ENCODE peak calls at places on chromosomes 12 and 14, in seven cellular contexts. One of them, this sample, is unnamed.

GRCh38 chr12:45259732-45260480 is 44.0 kb downstream of the ANO6 start:
- DNase-seq in stimulated activated naive CD4-positive, alpha-beta T cell: no peak
- DNase-seq in KG1: no peak
- DNase-seq in left kidney: peak
- DNase-seq in NCI-H1436 treated with DMSO at 0.1 percent for 48 hours: no peak
- DNase-seq in stromal cell of bone marrow: no peak
- DNase-seq in neural crest cell: no peak
- DNase-seq in this sample: no peak

GRCh38 chr14:34912966-34913365 is 37.8 kb upstream of the BAZ1A start:
- DNase-seq in stimulated activated naive CD4-positive, alpha-beta T cell: no peak
- DNase-seq in KG1: no peak
- DNase-seq in left kidney: no peak
- DNase-seq in NCI-H1436 treated with DMSO at 0.1 percent for 48 hours: no peak
- DNase-seq in stromal cell of bone marrow: no peak
- DNase-seq in neural crest cell: no peak
- DNase-seq in this sample: no peak

GRCh38 chr12:26274441-26275312 is 79.3 kb downstream of the SSPN start:
- DNase-seq in stimulated activated naive CD4-positive, alpha-beta T cell: no peak
- DNase-seq in KG1: peak
- DNase-seq in left kidney: peak
- DNase-seq in NCI-H1436 treated with DMSO at 0.1 percent for 48 hours: no peak
- DNase-seq in stromal cell of bone marrow: peak
- DNase-seq in neural crest cell: no peak
- DNase-seq in this sample: peak

GRCh38 chr12:14190694-14191093 is 174.8 kb upstream of the ATF7IP start:
- DNase-seq in stimulated activated naive CD4-positive, alpha-beta T cell: no peak
- DNase-seq in KG1: no peak
- DNase-seq in left kidney: no peak
- DNase-seq in NCI-H1436 treated with DMSO at 0.1 percent for 48 hours: no peak
- DNase-seq in stromal cell of bone marrow: no peak
- DNase-seq in neural crest cell: no peak
- DNase-seq in this sample: no peak

GRCh38 chr12:52651726-52652261 is at the start of gene KRT2:
- DNase-seq in stimulated activated naive CD4-positive, alpha-beta T cell: no peak
- DNase-seq in KG1: no peak
- DNase-seq in left kidney: no peak
- DNase-seq in NCI-H1436 treated with DMSO at 0.1 percent for 48 hours: no peak
- DNase-seq in stromal cell of bone marrow: no peak
- DNase-seq in neural crest cell: no peak
- DNase-seq in this sample: no peak

GRCh38 chr14:21825147-21825743 is 151.6 kb upstream of the OR4E1 start:
- DNase-seq in stimulated activated naive CD4-positive, alpha-beta T cell: peak
- DNase-seq in KG1: peak
- DNase-seq in left kidney: peak
- DNase-seq in NCI-H1436 treated with DMSO at 0.1 percent for 48 hours: no peak
- DNase-seq in stromal cell of bone marrow: no peak
- DNase-seq in neural crest cell: peak
- DNase-seq in this sample: peak

GRCh38 chr14:55802986-55803431 is 223.0 kb downstream of the KTN1 start:
- DNase-seq in stimulated activated naive CD4-positive, alpha-beta T cell: no peak
- DNase-seq in KG1: no peak
- DNase-seq in left kidney: no peak
- DNase-seq in NCI-H1436 treated with DMSO at 0.1 percent for 48 hours: no peak
- DNase-seq in stromal cell of bone marrow: no peak
- DNase-seq in neural crest cell: no peak
- DNase-seq in this sample: peak

GRCh38 chr14:31440280-31440679 is 17.0 kb downstream of the DTD2 start:
- DNase-seq in stimulated activated naive CD4-positive, alpha-beta T cell: no peak
- DNase-seq in KG1: no peak
- DNase-seq in left kidney: no peak
- DNase-seq in NCI-H1436 treated with DMSO at 0.1 percent for 48 hours: no peak
- DNase-seq in stromal cell of bone marrow: no peak
- DNase-seq in neural crest cell: no peak
- DNase-seq in this sample: no peak

GRCh38 chr14:99273025-99273723 is 1.2 kb upstream of the BCL11B start:
- DNase-seq in stimulated activated naive CD4-positive, alpha-beta T cell: peak
- DNase-seq in KG1: no peak
- DNase-seq in left kidney: peak
- DNase-seq in NCI-H1436 treated with DMSO at 0.1 percent for 48 hours: no peak
- DNase-seq in stromal cell of bone marrow: no peak
- DNase-seq in neural crest cell: peak
- DNase-seq in this sample: peak

GRCh38 chr12:12881495-12881894 is 9.9 kb upstream of the GPRC5A start:
- DNase-seq in stimulated activated naive CD4-positive, alpha-beta T cell: no peak
- DNase-seq in KG1: no peak
- DNase-seq in left kidney: no peak
- DNase-seq in NCI-H1436 treated with DMSO at 0.1 percent for 48 hours: no peak
- DNase-seq in stromal cell of bone marrow: no peak
- DNase-seq in neural crest cell: no peak
- DNase-seq in this sample: no peak

GRCh38 chr14:98954347-98955000 is 317.5 kb downstream of the BCL11B start:
- DNase-seq in stimulated activated naive CD4-positive, alpha-beta T cell: no peak
- DNase-seq in KG1: no peak
- DNase-seq in left kidney: no peak
- DNase-seq in NCI-H1436 treated with DMSO at 0.1 percent for 48 hours: no peak
- DNase-seq in stromal cell of bone marrow: no peak
- DNase-seq in neural crest cell: no peak
- DNase-seq in this sample: no peak

GRCh38 chr14:71243697-71244096 is 336.4 kb downstream of the PCNX1 start:
- DNase-seq in stimulated activated naive CD4-positive, alpha-beta T cell: no peak
- DNase-seq in KG1: no peak
- DNase-seq in left kidney: no peak
- DNase-seq in NCI-H1436 treated with DMSO at 0.1 percent for 48 hours: no peak
- DNase-seq in stromal cell of bone marrow: peak
- DNase-seq in neural crest cell: no peak
- DNase-seq in this sample: no peak

GRCh38 chr12:132488127-132489077 is 1.5 kb upstream of the FBRSL1 start:
- DNase-seq in stimulated activated naive CD4-positive, alpha-beta T cell: peak
- DNase-seq in KG1: no peak
- DNase-seq in left kidney: no peak
- DNase-seq in NCI-H1436 treated with DMSO at 0.1 percent for 48 hours: no peak
- DNase-seq in stromal cell of bone marrow: no peak
- DNase-seq in neural crest cell: no peak
- DNase-seq in this sample: no peak

GRCh38 chr12:96020314-96021003 is 14.9 kb downstream of the LTA4H start:
- DNase-seq in stimulated activated naive CD4-positive, alpha-beta T cell: no peak
- DNase-seq in KG1: no peak
- DNase-seq in left kidney: no peak
- DNase-seq in NCI-H1436 treated with DMSO at 0.1 percent for 48 hours: no peak
- DNase-seq in stromal cell of bone marrow: no peak
- DNase-seq in neural crest cell: no peak
- DNase-seq in this sample: no peak

GRCh38 chr14:72664651-72665050 is 229.2 kb downstream of the DPF3 start:
- DNase-seq in stimulated activated naive CD4-positive, alpha-beta T cell: no peak
- DNase-seq in KG1: no peak
- DNase-seq in left kidney: no peak
- DNase-seq in NCI-H1436 treated with DMSO at 0.1 percent for 48 hours: no peak
- DNase-seq in stromal cell of bone marrow: no peak
- DNase-seq in neural crest cell: no peak
- DNase-seq in this sample: no peak

GRCh38 chr12:116544656-116545055 is 14.5 kb upstream of the MAP1LC3B2 start:
- DNase-seq in stimulated activated naive CD4-positive, alpha-beta T cell: no peak
- DNase-seq in KG1: no peak
- DNase-seq in left kidney: no peak
- DNase-seq in NCI-H1436 treated with DMSO at 0.1 percent for 48 hours: no peak
- DNase-seq in stromal cell of bone marrow: peak
- DNase-seq in neural crest cell: no peak
- DNase-seq in this sample: no peak

GRCh38 chr14:39682563-39682962 is 250.3 kb upstream of the FBXO33 start:
- DNase-seq in stimulated activated naive CD4-positive, alpha-beta T cell: no peak
- DNase-seq in KG1: no peak
- DNase-seq in left kidney: no peak
- DNase-seq in NCI-H1436 treated with DMSO at 0.1 percent for 48 hours: no peak
- DNase-seq in stromal cell of bone marrow: no peak
- DNase-seq in neural crest cell: no peak
- DNase-seq in this sample: no peak

GRCh38 chr12:51188359-51189051 is 15.6 kb upstream of the TFCP2 start:
- DNase-seq in stimulated activated naive CD4-positive, alpha-beta T cell: no peak
- DNase-seq in KG1: no peak
- DNase-seq in left kidney: peak
- DNase-seq in NCI-H1436 treated with DMSO at 0.1 percent for 48 hours: no peak
- DNase-seq in stromal cell of bone marrow: no peak
- DNase-seq in neural crest cell: no peak
- DNase-seq in this sample: no peak

GRCh38 chr12:3885179-3886094 is 12.2 kb upstream of the PARP11 start:
- DNase-seq in stimulated activated naive CD4-positive, alpha-beta T cell: peak
- DNase-seq in KG1: peak
- DNase-seq in left kidney: peak
- DNase-seq in NCI-H1436 treated with DMSO at 0.1 percent for 48 hours: no peak
- DNase-seq in stromal cell of bone marrow: peak
- DNase-seq in neural crest cell: no peak
- DNase-seq in this sample: peak

GRCh38 chr14:95515080-95515489 is 1.4 kb downstream of the SYNE3 start:
- DNase-seq in stimulated activated naive CD4-positive, alpha-beta T cell: peak
- DNase-seq in KG1: no peak
- DNase-seq in left kidney: peak
- DNase-seq in NCI-H1436 treated with DMSO at 0.1 percent for 48 hours: no peak
- DNase-seq in stromal cell of bone marrow: no peak
- DNase-seq in neural crest cell: peak
- DNase-seq in this sample: no peak

GRCh38 chr12:32367381-32367780 is 32.0 kb upstream of the FGD4 start:
- DNase-seq in stimulated activated naive CD4-positive, alpha-beta T cell: no peak
- DNase-seq in KG1: no peak
- DNase-seq in left kidney: peak
- DNase-seq in NCI-H1436 treated with DMSO at 0.1 percent for 48 hours: no peak
- DNase-seq in stromal cell of bone marrow: no peak
- DNase-seq in neural crest cell: no peak
- DNase-seq in this sample: no peak

GRCh38 chr12:47268501-47269459 is 189.0 kb upstream of the AMIGO2 start:
- DNase-seq in stimulated activated naive CD4-positive, alpha-beta T cell: no peak
- DNase-seq in KG1: no peak
- DNase-seq in left kidney: no peak
- DNase-seq in NCI-H1436 treated with DMSO at 0.1 percent for 48 hours: no peak
- DNase-seq in stromal cell of bone marrow: no peak
- DNase-seq in neural crest cell: no peak
- DNase-seq in this sample: no peak

GRCh38 chr12:79689041-79689476 is 1.7 kb downstream of the PAWR start:
- DNase-seq in stimulated activated naive CD4-positive, alpha-beta T cell: no peak
- DNase-seq in KG1: no peak
- DNase-seq in left kidney: no peak
- DNase-seq in NCI-H1436 treated with DMSO at 0.1 percent for 48 hours: no peak
- DNase-seq in stromal cell of bone marrow: no peak
- DNase-seq in neural crest cell: no peak
- DNase-seq in this sample: no peak

GRCh38 chr12:132886529-132887477 is 602 bp downstream of the CHFR start:
- DNase-seq in stimulated activated naive CD4-positive, alpha-beta T cell: no peak
- DNase-seq in KG1: no peak
- DNase-seq in left kidney: peak
- DNase-seq in NCI-H1436 treated with DMSO at 0.1 percent for 48 hours: no peak
- DNase-seq in stromal cell of bone marrow: no peak
- DNase-seq in neural crest cell: no peak
- DNase-seq in this sample: peak